ENCODE peak calls at places on chromosomes 4 and X, in eight cellular contexts. A is MCF 10A, S is M059J, C is amniotic stem cell, B is lower leg skin, D is WTC11, N is HTR-8/SVneo, P is amniotic epithelial cell. Z is an unnamed sample.

GRCh38 chrX:55778322-55778721 is 60.8 kb downstream of the RRAGB start:
- DNase-seq in A (no peak), S (peak; percentile 76), C (peak; percentile 7), B (no peak), D (no peak), N (no peak), P (no peak), Z (no peak)

GRCh38 chrX:15820106-15821073 is 30.1 kb downstream of the ZRSR2 start:
- DNase-seq in A (no peak), S (peak; percentile 13), C (no peak), B (no peak), D (no peak), N (no peak), P (no peak), Z (no peak)

GRCh38 chrX:30874851-30875250 is 14.2 kb downstream of the TAB3 start:
- DNase-seq in A (peak; percentile 28), S (no peak), C (no peak), B (no peak), D (no peak), N (no peak), P (peak; percentile 52), Z (no peak)

GRCh38 chr4:3613980-3614730 is 81.9 kb upstream of the LRPAP1 start:
- DNase-seq in A (peak; percentile 58), S (peak; percentile 38), C (no peak), B (no peak), D (no peak), N (peak; percentile 57), P (no peak), Z (no peak)

GRCh38 chr4:31548823-31549222 is 828.7 kb downstream of the PCDH7 start:
- DNase-seq in A (no peak), S (no peak), C (no peak), B (no peak), D (no peak), N (no peak), P (no peak), Z (no peak)

GRCh38 chrX:68196939-68197791 is 236.1 kb downstream of the OPHN1 start:
- DNase-seq in A (peak; percentile 73), S (peak; percentile 74), C (peak; percentile 11), B (peak; percentile 17), D (peak; percentile 16), N (peak; percentile 27), P (peak; percentile 46), Z (no peak)

GRCh38 chrX:2351999-2352995 is 148.5 kb downstream of the DHRSX start:
- DNase-seq in A (peak; percentile 55), S (peak; percentile 97), C (no peak), B (no peak), D (no peak), N (peak; percentile 80), P (peak; percentile 99), Z (no peak)

GRCh38 chrX:38489341-38489740 is 72.0 kb upstream of the TSPAN7 start:
- DNase-seq in A (no peak), S (no peak), C (no peak), B (no peak), D (no peak), N (no peak), P (no peak), Z (no peak)

GRCh38 chrX:53990201-53990600 is 54.1 kb downstream of the PHF8 start:
- DNase-seq in A (no peak), S (no peak), C (no peak), B (no peak), D (no peak), N (no peak), P (peak; percentile 4), Z (no peak)

GRCh38 chrX:19593684-19594083 is 78.4 kb upstream of the MAP3K15 start:
- DNase-seq in A (peak; percentile 64), S (peak; percentile 48), C (peak; percentile 1), B (no peak), D (no peak), N (peak; percentile 18), P (peak; percentile 55), Z (no peak)

Z was measured in right atrium auricular region.